ENCODE peak calls at places on chromosomes 11 and 22, in four cellular contexts. O is PC-3, L is Calu3, F is cardiac fibroblast. D is an unnamed sample.

GRCh38 chr11:68471360-68472340 is 11.1 kb downstream of the PPP6R3 start:
- DNase-seq in O (no peak), L (no peak), F (peak), D (no peak)

GRCh38 chr11:17552392-17553248 is 5.6 kb downstream of the OTOG start:
- DNase-seq in O (no peak), L (no peak), F (no peak), D (no peak)

GRCh38 chr11:2988996-2989395 is 3.1 kb downstream of the NAP1L4 start:
- DNase-seq in O (no peak), L (no peak), F (no peak), D (no peak)

GRCh38 chr11:71184421-71185210 is 67.8 kb downstream of the SHANK2 start:
- DNase-seq in O (no peak), L (no peak), F (no peak), D (no peak)

GRCh38 chr11:43772733-43773132 is 92.2 kb downstream of the HSD17B12 start:
- DNase-seq in O (no peak), L (no peak), F (no peak), D (no peak)

GRCh38 chr11:4466168-4466891 is 16.1 kb upstream of the OR52K1 start:
- DNase-seq in O (no peak), L (no peak), F (no peak), D (no peak)

GRCh38 chr11:88103337-88104206 is 71.7 kb downstream of the RAB38 start:
- DNase-seq in O (peak), L (peak), F (peak), D (no peak)

GRCh38 chr11:122920579-122920978 is 38.0 kb downstream of the JHY start:
- DNase-seq in O (no peak), L (no peak), F (no peak), D (no peak)

GRCh38 chr11:126163074-126163700 is 48.3 kb downstream of the RPUSD4 start:
- DNase-seq in O (peak), L (no peak), F (peak), D (no peak)

GRCh38 chr22:41237036-41237706 is 3.6 kb downstream of the CHADL start:
- DNase-seq in O (no peak), L (no peak), F (no peak), D (no peak)

GRCh38 chr11:29641201-29641600 is 375.6 kb downstream of the KCNA4 start:
- DNase-seq in O (no peak), L (no peak), F (peak), D (no peak)

GRCh38 chr11:102813484-102813883 is 15.5 kb upstream of the MMP1 start:
- DNase-seq in O (no peak), L (no peak), F (no peak), D (no peak)

GRCh38 chr11:102810943-102811528 is 13.1 kb upstream of the MMP1 start:
- DNase-seq in O (peak), L (no peak), F (peak), D (no peak)

GRCh38 chr11:102812188-102812587 is 14.2 kb upstream of the MMP1 start:
- DNase-seq in O (no peak), L (no peak), F (no peak), D (no peak)

GRCh38 chr11:102806296-102806695 is 8.3 kb upstream of the MMP1 start:
- DNase-seq in O (no peak), L (no peak), F (peak), D (no peak)

GRCh38 chr11:102807921-102808320 is 10.0 kb upstream of the MMP1 start:
- DNase-seq in O (peak), L (peak), F (peak), D (no peak)
- TF ChIP-seq CTCF in O (peak), L (peak), F (peak), D (no peak)

GRCh38 chr11:40130427-40130826 is 1329.0 kb downstream of the LRRC4C start:
- DNase-seq in O (peak), L (no peak), F (no peak), D (no peak)
- TF ChIP-seq CTCF in O (peak), L (no peak), F (no peak), D (no peak)

GRCh38 chr11:109641549-109641948 is 219.6 kb downstream of the C11orf87 start:
- DNase-seq in O (peak), L (no peak), F (peak), D (no peak)
- TF ChIP-seq CTCF in O (peak), L (no peak), F (peak), D (no peak)

GRCh38 chr11:95067042-95067827 is 516 bp downstream of the SRSF8 start:
- DNase-seq in O (peak), L (peak), F (peak), D (peak)
- TF ChIP-seq CTCF in O (peak), L (peak), F (peak), D (no peak)

GRCh38 chr11:73530109-73530508 is 67.8 kb downstream of the FAM168A start:
- DNase-seq in O (no peak), L (peak), F (no peak), D (no peak)
- TF ChIP-seq CTCF in O (no peak), L (peak), F (peak), D (no peak)

DNA sequence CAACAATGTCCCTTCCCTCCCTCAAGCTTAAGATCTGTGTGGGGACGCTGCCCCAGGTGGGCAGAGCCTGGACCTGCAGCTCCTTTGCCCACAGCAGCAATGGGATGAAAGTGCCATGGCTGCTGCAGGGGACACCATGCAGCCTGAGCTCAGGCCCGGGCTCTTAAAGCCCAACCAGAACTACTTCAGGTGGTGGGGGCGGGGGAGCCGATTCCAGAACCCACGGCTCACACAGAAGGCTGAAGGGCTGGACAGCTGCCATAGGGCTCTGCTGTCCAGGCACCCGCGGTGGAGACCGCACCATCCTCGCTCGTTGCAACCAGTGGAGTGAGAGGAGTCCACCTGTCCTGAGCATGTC is 12.5 kb downstream of the CHID1 start:
- DNase-seq in O (peak), L (peak), F (peak), D (no peak)
- TF ChIP-seq CTCF in O (peak), L (no peak), F (peak), D (no peak)

GRCh38 chr11:62726156-62727006 is 876 bp downstream of the HNRNPUL2 start:
- DNase-seq in O (no peak), L (no peak), F (no peak), D (no peak)

GRCh38 chr11:62725686-62726085 is 1.6 kb downstream of the HNRNPUL2 start:
- DNase-seq in O (peak), L (no peak), F (no peak), D (no peak)

GRCh38 chr11:62727833-62728721 is at the start of gene TTC9C:
- DNase-seq in O (peak), L (peak), F (peak), D (peak)

GRCh38 chr11:62724171-62724570 is 3.1 kb downstream of the HNRNPUL2 start:
- DNase-seq in O (no peak), L (no peak), F (no peak), D (no peak)

DNA sequence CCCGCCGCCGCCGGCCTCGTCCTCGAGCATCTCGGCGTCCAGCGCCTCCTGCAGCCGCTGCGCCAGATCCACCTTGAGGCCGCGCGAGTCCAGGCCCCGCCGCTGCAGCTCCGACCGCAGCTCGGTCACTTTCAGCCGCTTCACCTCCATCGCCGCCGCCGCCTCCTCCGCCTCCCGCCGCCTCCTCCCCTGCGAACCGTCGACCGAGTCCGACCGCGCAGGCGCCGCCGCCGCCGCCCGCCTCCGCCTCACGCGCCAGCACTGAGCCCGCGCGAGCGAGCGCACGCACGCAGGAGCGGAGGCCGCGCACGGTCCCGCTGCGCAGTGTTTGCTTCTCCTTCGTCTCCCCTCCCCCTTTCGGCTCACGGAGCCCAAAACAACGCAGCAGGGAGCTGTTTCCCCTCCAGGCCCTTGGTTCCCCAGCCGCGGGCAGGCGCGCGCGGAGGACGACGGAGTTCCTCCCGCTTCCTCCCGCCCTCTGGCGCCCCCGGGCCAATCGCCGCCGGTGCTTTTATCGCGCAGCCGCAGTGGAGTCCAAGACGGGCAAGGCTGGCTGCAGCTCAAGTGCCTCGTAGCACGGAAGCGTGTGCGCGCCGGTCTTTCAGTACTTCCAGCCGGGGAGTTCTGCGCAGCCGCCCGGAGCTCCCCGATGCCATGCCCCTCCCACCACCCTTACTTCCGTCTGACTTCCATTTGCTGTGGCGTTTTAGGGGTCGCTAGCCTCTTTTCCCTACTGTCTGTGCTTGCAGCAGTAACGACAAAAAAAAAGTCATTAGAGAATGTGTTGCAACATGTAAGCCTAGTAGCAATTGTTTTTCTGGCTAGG is at the start of gene HNRNPUL2:
- DNase-seq in O (peak), L (peak), F (peak), D (peak)
- TF ChIP-seq CTCF in O (no peak), L (no peak), F (no peak), D (no peak)

GRCh38 chr11:13834463-13834862 is 128.1 kb upstream of the SPON1 start:
- DNase-seq in O (peak), L (no peak), F (no peak), D (no peak)
- TF ChIP-seq CTCF in O (peak), L (peak), F (peak), D (peak)

GRCh38 chr22:35454416-35455054 is 54.6 kb downstream of the MCM5 start:
- DNase-seq in O (peak), L (no peak), F (no peak), D (no peak)
- TF ChIP-seq CTCF in O (no peak), L (no peak), F (no peak), D (no peak)

DNA sequence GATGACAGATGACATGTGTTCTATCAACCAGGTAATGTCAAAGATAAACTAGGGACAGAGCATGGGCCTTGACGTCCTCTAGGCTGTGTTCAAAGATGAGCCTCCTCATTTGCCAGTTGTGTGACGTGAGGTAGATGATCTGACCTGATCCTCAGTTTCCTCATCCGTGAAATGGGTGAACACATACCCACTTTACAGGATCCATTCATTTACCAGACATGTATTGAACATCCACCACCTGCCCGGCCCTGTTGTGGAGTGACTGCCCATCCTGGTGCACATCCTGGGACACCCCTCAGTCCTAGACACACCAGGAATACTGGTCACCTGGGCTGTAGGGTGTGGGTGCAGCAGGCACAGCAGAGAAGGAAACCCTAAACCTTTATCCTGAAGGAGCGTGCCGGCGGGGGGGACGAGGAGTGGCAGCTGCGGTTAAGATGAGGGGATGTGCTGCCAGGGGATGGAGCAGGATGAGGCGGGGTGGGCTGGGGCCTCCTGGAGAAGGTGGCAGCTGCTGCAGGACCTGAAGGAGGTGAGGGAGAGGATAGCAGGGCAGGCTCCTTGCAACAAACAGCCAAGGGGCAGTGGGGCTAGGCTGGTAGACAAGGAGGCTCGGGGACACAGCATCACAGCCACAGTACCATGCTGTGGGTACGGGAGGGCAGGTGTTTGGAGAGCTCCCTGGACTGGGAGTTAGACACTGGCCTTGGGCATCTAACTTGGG is 8.4 kb downstream of the CLDN5 start:
- DNase-seq in O (no peak), L (no peak), F (no peak), D (no peak)
- TF ChIP-seq CTCF in O (no peak), L (no peak), F (no peak), D (no peak)

D was measured in natural killer cell.